ENCODE peak calls at places on chromosomes 4 and X, in seven cellular contexts. D is dorsolateral prefrontal cortex, V is left lung, K is NB4, G is body of pancreas, O is HFFc6, J is cardiac muscle cell. S is an unnamed sample.

GRCh38 chrX:7154040-7154597 is 6.2 kb upstream of the PUDP start:
- DNase-seq in D (no peak), V (no peak), K (no peak), G (no peak), O (no peak), J (no peak), S (no peak)

GRCh38 chrX:150503898-150504219 is 64.6 kb upstream of the MTM1 start:
- DNase-seq in D (no peak), V (no peak), K (no peak), G (peak; percentile 63), O (peak; percentile 0), J (no peak), S (no peak)

GRCh38 chrX:119488749-119489148 is 20.5 kb downstream of the SLC25A5 start:
- DNase-seq in D (no peak), V (no peak), K (peak; percentile 45), G (peak; percentile 70), O (peak; percentile 38), J (peak; percentile 65), S (no peak)

GRCh38 chr4:16205298-16206164 is 20.7 kb downstream of the TAPT1 start:
- DNase-seq in D (no peak), V (no peak), K (peak; percentile 60), G (no peak), O (peak; percentile 32), J (peak; percentile 40), S (no peak)

GRCh38 chr4:75494563-75494962 is 19.6 kb downstream of the RCHY1 start:
- DNase-seq in D (no peak), V (no peak), K (peak; percentile 49), G (no peak), O (peak; percentile 71), J (peak; percentile 82), S (no peak)

GRCh38 chr4:121150003-121150402 is 14.1 kb downstream of the TNIP3 start:
- DNase-seq in D (no peak), V (no peak), K (no peak), G (no peak), O (no peak), J (no peak), S (no peak)

GRCh38 chrX:80388206-80388605 is 32.0 kb upstream of the TENT5D start:
- DNase-seq in D (no peak), V (no peak), K (no peak), G (no peak), O (no peak), J (no peak), S (no peak)

GRCh38 chrX:22060451-22060940 is 28.4 kb downstream of the PHEX start:
- DNase-seq in D (no peak), V (no peak), K (peak; percentile 35), G (no peak), O (no peak), J (peak; percentile 43), S (no peak)

GRCh38 chrX:29890004-29890403 is 325.4 kb upstream of the MAGEB2 start:
- DNase-seq in D (no peak), V (no peak), K (no peak), G (no peak), O (peak; percentile 38), J (no peak), S (no peak)

GRCh38 chr4:143313527-143313926 is 23.1 kb upstream of the GAB1 start:
- DNase-seq in D (no peak), V (no peak), K (no peak), G (no peak), O (no peak), J (no peak), S (no peak)

GRCh38 chrX:19864736-19865135 is 22.7 kb downstream of the SH3KBP1 start:
- DNase-seq in D (no peak), V (peak; percentile 66), K (peak; percentile 58), G (no peak), O (no peak), J (no peak), S (no peak)

GRCh38 chr4:53592686-53593641 is 1.7 kb upstream of the LNX1 start:
- DNase-seq in D (no peak), V (peak; percentile 73), K (peak; percentile 25), G (peak; percentile 79), O (no peak), J (peak; percentile 63), S (no peak)

GRCh38 chr4:80489798-80490197 is 154.3 kb downstream of the CFAP299 start:
- DNase-seq in D (no peak), V (no peak), K (no peak), G (no peak), O (no peak), J (no peak), S (no peak)

GRCh38 chr4:172843273-172843672 is 325.3 kb upstream of the GALNT7 start:
- DNase-seq in D (no peak), V (no peak), K (no peak), G (no peak), O (no peak), J (no peak), S (no peak)

GRCh38 chr4:185210102-185210981 is 944 bp downstream of the SNX25 start:
- DNase-seq in D (no peak), V (peak; percentile 85), K (peak; percentile 68), G (peak; percentile 56), O (peak; percentile 36), J (peak; percentile 63), S (peak; percentile 75)

GRCh38 chr4:131499139-131499873 is 1649.8 kb upstream of the PCDH10 start:
- DNase-seq in D (no peak), V (peak; percentile 31), K (peak; percentile 1), G (no peak), O (peak; percentile 44), J (peak; percentile 86), S (no peak)

GRCh38 chr4:10279261-10279660 is 162.7 kb upstream of the WDR1 start:
- DNase-seq in D (no peak), V (no peak), K (no peak), G (no peak), O (no peak), J (no peak), S (no peak)

DNA sequence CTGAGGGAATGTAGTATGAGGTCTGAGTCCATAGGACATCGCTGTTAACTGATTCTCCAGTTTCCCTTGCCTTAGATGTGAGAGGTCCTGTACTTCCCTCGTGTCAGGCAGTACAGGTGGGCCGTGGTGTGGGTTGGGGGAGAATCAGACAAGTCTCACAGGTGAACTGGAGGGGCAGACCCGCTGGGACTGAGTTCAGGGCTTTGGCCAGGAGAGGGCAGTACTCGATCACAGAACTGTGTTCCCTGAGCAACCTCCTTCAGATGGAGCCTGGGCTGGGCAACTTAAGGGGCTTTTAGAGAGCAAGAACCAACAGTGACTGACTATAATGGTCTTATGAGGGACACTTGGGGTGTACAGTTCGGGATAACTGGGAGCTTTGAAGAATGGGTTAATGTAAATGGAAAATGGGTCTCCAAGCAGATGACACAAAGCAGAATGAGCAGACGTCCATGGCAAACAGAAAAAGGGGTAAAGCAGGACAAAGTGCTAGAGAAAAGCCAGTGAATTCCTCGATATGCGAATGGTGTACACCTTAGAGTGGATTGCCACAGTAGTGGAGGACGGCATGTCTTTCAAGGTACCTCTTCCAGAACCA is 83.6 kb downstream of the CCNG2 start:
- DNase-seq in D (peak; percentile 46), V (no peak), K (peak; percentile 61), G (peak; percentile 79), O (peak; percentile 23), J (peak; percentile 70), S (peak; percentile 75)
- TF ChIP-seq CTCF in D (peak; percentile 85), V (peak; percentile 72), K (peak; percentile 75), G (peak; percentile 80), O (peak; percentile 91), J (peak; percentile 82), S (peak; percentile 88)

DNA sequence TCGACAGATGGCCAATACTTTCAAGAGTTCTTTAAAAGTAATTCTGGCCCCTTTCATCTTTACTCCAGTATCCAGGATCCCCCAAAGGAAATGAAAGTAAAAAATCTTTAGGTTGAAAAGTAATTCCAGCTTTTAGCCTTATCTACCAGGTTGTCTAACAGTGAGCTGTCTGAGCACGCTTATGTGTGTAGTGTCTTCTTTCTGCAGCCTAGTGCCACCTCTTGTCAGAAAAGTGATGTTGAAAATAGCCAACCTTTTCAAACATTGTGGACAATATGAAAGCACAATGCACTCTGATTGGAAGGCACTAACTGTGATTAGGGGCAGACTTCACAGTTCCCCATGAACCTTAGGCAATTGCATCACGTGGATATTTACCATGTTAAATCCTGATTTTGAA is 92.1 kb downstream of the RELL1 start:
- DNase-seq in D (no peak), V (no peak), K (no peak), G (no peak), O (no peak), J (no peak), S (no peak)
- TF ChIP-seq CTCF in D (no peak), V (no peak), K (no peak), G (no peak), O (peak; percentile 8), J (no peak), S (no peak)

GRCh38 chr4:42172921-42173320 is 20.5 kb upstream of the BEND4 start:
- DNase-seq in D (no peak), V (no peak), K (no peak), G (no peak), O (no peak), J (no peak), S (no peak)
- TF ChIP-seq CTCF in D (no peak), V (no peak), K (no peak), G (no peak), O (no peak), J (no peak), S (no peak)

GRCh38 chrX:102599950-102600579 is 750 bp downstream of the ARMCX5 start:
- DNase-seq in D (no peak), V (no peak), K (no peak), G (no peak), O (peak; percentile 10), J (peak; percentile 36), S (no peak)
- TF ChIP-seq CTCF in D (no peak), V (no peak), K (no peak), G (no peak), O (no peak), J (peak; percentile 12), S (no peak)